ENCODE peak calls at places on chromosomes 13 and 19, in five cellular contexts. Y, S, J, H and R are unnamed samples.
A peak's percentile ranks its signal among the peaks of the same experiment; 100 is the strongest.

GRCh38 chr19:55345818-55346724 is 6.4 kb downstream of the KMT5C start:
- DNase-seq in Y (no peak), S (no peak), J (peak; percentile 35), H (no peak), R (no peak)

GRCh38 chr13:99287544-99287943 is 19.7 kb downstream of the GPR183 start:
- DNase-seq in Y (no peak), S (no peak), J (no peak), H (no peak), R (no peak)

GRCh38 chr19:610071-610800 is 20.6 kb downstream of the HCN2 start:
- DNase-seq in Y (no peak), S (no peak), J (no peak), H (no peak), R (no peak)

GRCh38 chr19:41193420-41194156 is 569 bp downstream of the CYP2S1 start:
- DNase-seq in Y (no peak), S (no peak), J (no peak), H (no peak), R (no peak)

GRCh38 chr13:49997935-49998334 is 1.1 kb downstream of the TRIM13 start:
- DNase-seq in Y (no peak), S (no peak), J (no peak), H (no peak), R (no peak)

GRCh38 chr19:53873451-53874383 is 6.0 kb downstream of the MYADM start:
- DNase-seq in Y (no peak), S (no peak), J (no peak), H (no peak), R (no peak)

GRCh38 chr13:94917814-94918213 is 205.5 kb upstream of the SOX21 start:
- DNase-seq in Y (no peak), S (no peak), J (peak; percentile 10), H (no peak), R (no peak)

GRCh38 chr19:31497709-31498108 is 148.5 kb upstream of the TSHZ3 start:
- DNase-seq in Y (no peak), S (no peak), J (no peak), H (no peak), R (no peak)

GRCh38 chr19:18401580-18402112 is 4.2 kb upstream of the LRRC25 start:
- DNase-seq in Y (no peak), S (no peak), J (peak; percentile 71), H (no peak), R (no peak)
- TF ChIP-seq CTCF in Y (peak; percentile 56), S (no peak), J (peak; percentile 53), H (peak; percentile 73), R (peak; percentile 42)

GRCh38 chr13:112959701-112960542 is 9.1 kb upstream of the MCF2L start:
- DNase-seq in Y (no peak), S (no peak), J (no peak), H (no peak), R (no peak)
- H3K4me3 ChIP-seq in Y (no peak overlapping the region), S (no peak overlapping the region), J (no peak overlapping the region), H (no peak overlapping the region), R (no peak overlapping the region)

GRCh38 chr19:5150902-5151741 is 182.2 kb downstream of the KDM4B start:
- DNase-seq in Y (no peak), S (no peak), J (no peak), H (no peak), R (no peak)

GRCh38 chr19:5149508-5149907 is 180.6 kb downstream of the KDM4B start:
- DNase-seq in Y (no peak), S (no peak), J (no peak), H (no peak), R (no peak)

GRCh38 chr19:5150331-5150901 is 181.5 kb downstream of the KDM4B start:
- DNase-seq in Y (no peak), S (no peak), J (no peak), H (no peak), R (no peak)

GRCh38 chr19:5148794-5149190 is 179.9 kb downstream of the KDM4B start:
- DNase-seq in Y (no peak), S (no peak), J (no peak), H (no peak), R (no peak)

GRCh38 chr19:5149930-5150329 is 181.0 kb downstream of the KDM4B start:
- DNase-seq in Y (no peak), S (no peak), J (no peak), H (no peak), R (no peak)
- TF ChIP-seq CTCF in Y (no peak), S (no peak), J (no peak), H (no peak), R (no peak)

DNA sequence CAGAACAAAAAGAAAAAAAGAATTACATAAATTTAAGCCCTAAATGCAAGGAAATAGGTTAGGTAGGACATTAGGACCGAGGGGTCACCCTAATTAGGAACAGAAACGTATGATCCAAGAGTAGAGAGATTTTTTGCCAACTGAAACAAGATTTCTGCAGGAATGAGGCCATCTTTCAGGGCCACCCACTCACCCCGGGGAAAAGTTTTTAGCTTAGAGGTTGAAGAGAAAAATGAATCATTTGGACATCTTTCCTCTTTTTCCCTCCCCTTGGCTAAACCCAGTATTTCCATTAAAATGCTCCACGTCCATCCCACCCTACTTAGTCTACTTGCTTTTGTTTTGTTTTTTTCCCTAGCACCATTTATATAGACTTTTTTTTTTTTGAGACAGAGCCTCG is 10.6 kb upstream of the PNMA8A start:
- DNase-seq in Y (no peak), S (no peak), J (peak; percentile 25), H (no peak), R (no peak)
- H3K4me3 ChIP-seq in Y (no peak overlapping the region), S (no peak overlapping the region), J (no peak overlapping the region), H (no peak overlapping the region), R (no peak overlapping the region)